ENCODE peak calls at places on chromosomes 5 and 9, in eight cellular contexts. One of them, this sample, is unnamed. For H3K4me1, the result is how much of the 10 kb centered on the place peaks cover.

GRCh38 chr9:118961857-118962256 is 407.4 kb downstream of the BRINP1 start:
- DNase-seq in right atrium auricular region: no peak
- DNase-seq in left ventricle myocardium inferior: no peak
- DNase-seq in A549: peak
- DNase-seq in cardiac muscle cell: no peak
- DNase-seq in keratinocyte: no peak
- DNase-seq in fibroblast of lung: no peak
- DNase-seq in lower lobe of right lung: no peak
- DNase-seq in this sample: no peak

GRCh38 chr5:60613826-60614225 is 86.1 kb downstream of the DEPDC1B start:
- DNase-seq in A549: no peak
- DNase-seq in lower lobe of right lung: no peak
- DNase-seq in cardiac muscle cell: no peak
- DNase-seq in left ventricle myocardium inferior: no peak
- DNase-seq in keratinocyte: no peak
- DNase-seq in fibroblast of lung: no peak
- DNase-seq in right atrium auricular region: no peak
- DNase-seq in this sample: no peak

GRCh38 chr5:178399723-178400115 is 167.1 kb upstream of the PHYKPL start:
- DNase-seq in cardiac muscle cell: no peak
- DNase-seq in fibroblast of lung: no peak
- DNase-seq in right atrium auricular region: no peak
- DNase-seq in A549: no peak
- DNase-seq in left ventricle myocardium inferior: no peak
- DNase-seq in keratinocyte: no peak
- DNase-seq in lower lobe of right lung: peak
- DNase-seq in this sample: no peak

GRCh38 chr5:7321724-7322123 is 74.2 kb upstream of the ADCY2 start:
- DNase-seq in right atrium auricular region: no peak
- DNase-seq in lower lobe of right lung: no peak
- DNase-seq in keratinocyte: peak
- DNase-seq in fibroblast of lung: peak
- DNase-seq in cardiac muscle cell: no peak
- DNase-seq in left ventricle myocardium inferior: no peak
- DNase-seq in A549: no peak
- DNase-seq in this sample: no peak

GRCh38 chr9:75088646-75089368 is 493 bp downstream of the OSTF1 start:
- DNase-seq in keratinocyte: no peak
- DNase-seq in A549: peak
- DNase-seq in right atrium auricular region: peak
- DNase-seq in lower lobe of right lung: peak
- DNase-seq in fibroblast of lung: peak
- DNase-seq in left ventricle myocardium inferior: peak
- DNase-seq in cardiac muscle cell: peak
- DNase-seq in this sample: peak

GRCh38 chr9:129351058-129351641 is 173.1 kb upstream of the IER5L start:
- DNase-seq in keratinocyte: no peak
- DNase-seq in A549: no peak
- DNase-seq in left ventricle myocardium inferior: no peak
- DNase-seq in cardiac muscle cell: peak
- DNase-seq in right atrium auricular region: no peak
- DNase-seq in fibroblast of lung: peak
- DNase-seq in lower lobe of right lung: no peak
- DNase-seq in this sample: no peak

GRCh38 chr9:14993061-14993800 is 83.0 kb upstream of the FREM1 start:
- DNase-seq in lower lobe of right lung: peak
- DNase-seq in fibroblast of lung: peak
- DNase-seq in keratinocyte: no peak
- DNase-seq in A549: peak
- DNase-seq in cardiac muscle cell: peak
- DNase-seq in right atrium auricular region: peak
- DNase-seq in left ventricle myocardium inferior: peak
- DNase-seq in this sample: peak

GRCh38 chr9:90773593-90773992 is 28.0 kb upstream of the SYK start:
- DNase-seq in fibroblast of lung: no peak
- DNase-seq in cardiac muscle cell: no peak
- DNase-seq in keratinocyte: no peak
- DNase-seq in A549: no peak
- DNase-seq in left ventricle myocardium inferior: no peak
- DNase-seq in right atrium auricular region: no peak
- DNase-seq in lower lobe of right lung: no peak
- DNase-seq in this sample: no peak

GRCh38 chr5:41921874-41922273 is 3.2 kb upstream of the FBXO4 start:
- DNase-seq in lower lobe of right lung: no peak
- DNase-seq in keratinocyte: no peak
- DNase-seq in left ventricle myocardium inferior: no peak
- DNase-seq in right atrium auricular region: no peak
- DNase-seq in cardiac muscle cell: peak
- DNase-seq in fibroblast of lung: peak
- DNase-seq in A549: no peak
- DNase-seq in this sample: no peak

GRCh38 chr5:179318193-179318955 is 26.9 kb downstream of the ADAMTS2 start:
- DNase-seq in lower lobe of right lung: no peak
- DNase-seq in left ventricle myocardium inferior: no peak
- DNase-seq in keratinocyte: no peak
- DNase-seq in cardiac muscle cell: no peak
- DNase-seq in right atrium auricular region: no peak
- DNase-seq in A549: no peak
- DNase-seq in fibroblast of lung: no peak
- DNase-seq in this sample: no peak

GRCh38 chr9:35960029-35960655 is 2.2 kb upstream of the OR2S2 start:
- DNase-seq in lower lobe of right lung: no peak
- DNase-seq in A549: no peak
- DNase-seq in fibroblast of lung: peak
- DNase-seq in right atrium auricular region: no peak
- DNase-seq in left ventricle myocardium inferior: no peak
- DNase-seq in keratinocyte: no peak
- DNase-seq in cardiac muscle cell: peak
- DNase-seq in this sample: no peak

GRCh38 chr5:111932628-111933027 is 175.6 kb upstream of the NREP start:
- DNase-seq in right atrium auricular region: no peak
- DNase-seq in A549: no peak
- DNase-seq in fibroblast of lung: no peak
- DNase-seq in lower lobe of right lung: no peak
- DNase-seq in left ventricle myocardium inferior: peak
- DNase-seq in cardiac muscle cell: peak
- DNase-seq in keratinocyte: no peak
- DNase-seq in this sample: no peak

GRCh38 chr9:18566125-18566524 is 92.2 kb downstream of the ADAMTSL1 start:
- DNase-seq in cardiac muscle cell: peak
- DNase-seq in A549: peak
- DNase-seq in left ventricle myocardium inferior: no peak
- DNase-seq in right atrium auricular region: no peak
- DNase-seq in keratinocyte: no peak
- DNase-seq in lower lobe of right lung: no peak
- DNase-seq in fibroblast of lung: peak
- DNase-seq in this sample: no peak

GRCh38 chr9:35835766-35836165 is 6.7 kb downstream of the TMEM8B start:
- DNase-seq in lower lobe of right lung: no peak
- DNase-seq in cardiac muscle cell: no peak
- DNase-seq in A549: no peak
- DNase-seq in fibroblast of lung: no peak
- DNase-seq in right atrium auricular region: no peak
- DNase-seq in keratinocyte: no peak
- DNase-seq in left ventricle myocardium inferior: no peak
- DNase-seq in this sample: no peak

GRCh38 chr5:157459715-157460599 is at the start of gene NIPAL4:
- DNase-seq in A549: peak
- DNase-seq in cardiac muscle cell: no peak
- DNase-seq in left ventricle myocardium inferior: no peak
- DNase-seq in keratinocyte: no peak
- DNase-seq in lower lobe of right lung: no peak
- DNase-seq in right atrium auricular region: no peak
- DNase-seq in fibroblast of lung: no peak
- DNase-seq in this sample: no peak

GRCh38 chr5:69415584-69415958 is 655 bp downstream of the MARVELD2 start:
- DNase-seq in left ventricle myocardium inferior: no peak
- DNase-seq in lower lobe of right lung: no peak
- DNase-seq in keratinocyte: no peak
- DNase-seq in cardiac muscle cell: no peak
- DNase-seq in A549: no peak
- DNase-seq in fibroblast of lung: no peak
- DNase-seq in right atrium auricular region: no peak
- DNase-seq in this sample: no peak

GRCh38 chr5:130243641-130244040 is 339.4 kb downstream of the CHSY3 start:
- DNase-seq in lower lobe of right lung: no peak
- DNase-seq in right atrium auricular region: no peak
- DNase-seq in A549: no peak
- DNase-seq in cardiac muscle cell: no peak
- DNase-seq in fibroblast of lung: no peak
- DNase-seq in keratinocyte: no peak
- DNase-seq in left ventricle myocardium inferior: no peak
- DNase-seq in this sample: no peak

GRCh38 chr9:77019010-77019809 is at the start of gene FOXB2:
- DNase-seq in cardiac muscle cell: no peak
- DNase-seq in right atrium auricular region: no peak
- DNase-seq in fibroblast of lung: no peak
- DNase-seq in A549: no peak
- DNase-seq in keratinocyte: no peak
- DNase-seq in lower lobe of right lung: no peak
- DNase-seq in left ventricle myocardium inferior: no peak
- DNase-seq in this sample: no peak

GRCh38 chr9:77016526-77017504 is 2.6 kb upstream of the FOXB2 start:
- DNase-seq in right atrium auricular region: peak
- DNase-seq in cardiac muscle cell: no peak
- DNase-seq in A549: no peak
- DNase-seq in lower lobe of right lung: no peak
- DNase-seq in keratinocyte: no peak
- DNase-seq in fibroblast of lung: no peak
- DNase-seq in left ventricle myocardium inferior: no peak
- DNase-seq in this sample: no peak

GRCh38 chr9:77016111-77016525 is 3.3 kb upstream of the FOXB2 start:
- DNase-seq in A549: no peak
- DNase-seq in cardiac muscle cell: no peak
- DNase-seq in left ventricle myocardium inferior: no peak
- DNase-seq in right atrium auricular region: peak
- DNase-seq in keratinocyte: no peak
- DNase-seq in fibroblast of lung: no peak
- DNase-seq in lower lobe of right lung: no peak
- DNase-seq in this sample: no peak

GRCh38 chr9:77018058-77019009 is 1.1 kb upstream of the FOXB2 start:
- DNase-seq in A549: no peak
- DNase-seq in right atrium auricular region: peak
- DNase-seq in lower lobe of right lung: no peak
- DNase-seq in fibroblast of lung: no peak
- DNase-seq in cardiac muscle cell: no peak
- DNase-seq in left ventricle myocardium inferior: no peak
- DNase-seq in keratinocyte: no peak
- DNase-seq in this sample: no peak

DNA sequence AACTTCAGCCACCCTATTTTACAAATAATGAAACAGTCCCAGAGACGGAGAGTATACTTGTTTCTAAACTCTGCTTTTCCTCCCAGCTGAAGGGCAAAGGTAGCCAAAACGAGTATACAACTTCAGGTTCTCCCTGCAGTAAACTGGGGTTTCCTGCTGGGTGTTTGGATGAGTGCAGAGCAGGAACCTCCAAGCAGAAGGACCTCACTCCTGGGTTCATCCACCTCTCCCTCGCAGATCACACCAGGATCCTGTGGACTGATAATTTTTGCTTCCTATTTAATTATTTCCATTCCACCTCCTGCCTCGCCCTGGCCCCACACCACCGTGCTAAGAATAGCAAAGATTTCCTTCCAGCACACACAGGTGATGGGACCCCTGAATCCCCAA is 2.0 kb upstream of the FOXB2 start:
- DNase-seq in cardiac muscle cell: no peak
- DNase-seq in left ventricle myocardium inferior: no peak
- DNase-seq in fibroblast of lung: no peak
- DNase-seq in right atrium auricular region: peak
- DNase-seq in keratinocyte: no peak
- DNase-seq in lower lobe of right lung: no peak
- DNase-seq in A549: no peak
- DNase-seq in this sample: no peak
- H3K4me3 ChIP-seq in cardiac muscle cell: no peak
- H3K4me3 ChIP-seq in left ventricle myocardium inferior: no peak
- H3K4me3 ChIP-seq in fibroblast of lung: no peak
- H3K4me3 ChIP-seq in right atrium auricular region: no peak
- H3K4me3 ChIP-seq in keratinocyte: no peak
- H3K4me3 ChIP-seq in lower lobe of right lung: no peak
- H3K4me3 ChIP-seq in A549: no peak
- H3K4me3 ChIP-seq in this sample: no peak

GRCh38 chr5:140293091-140293996 is 9.6 kb downstream of the PFDN1 start:
- DNase-seq in keratinocyte: no peak
- DNase-seq in A549: no peak
- DNase-seq in left ventricle myocardium inferior: no peak
- DNase-seq in cardiac muscle cell: peak
- DNase-seq in lower lobe of right lung: no peak
- DNase-seq in fibroblast of lung: peak
- DNase-seq in right atrium auricular region: no peak
- DNase-seq in this sample: no peak
- H3K4me1 ChIP-seq in keratinocyte: under half
- H3K4me1 ChIP-seq in A549: half or more
- H3K4me1 ChIP-seq in left ventricle myocardium inferior: half or more
- H3K4me1 ChIP-seq in cardiac muscle cell: under half
- H3K4me1 ChIP-seq in lower lobe of right lung: half or more
- H3K4me1 ChIP-seq in fibroblast of lung: under half
- H3K4me1 ChIP-seq in right atrium auricular region: under half
- H3K4me1 ChIP-seq in this sample: under half

GRCh38 chr5:140112685-140113179 is 1.2 kb upstream of the PURA start:
- DNase-seq in right atrium auricular region: no peak
- DNase-seq in fibroblast of lung: no peak
- DNase-seq in A549: no peak
- DNase-seq in lower lobe of right lung: no peak
- DNase-seq in keratinocyte: no peak
- DNase-seq in left ventricle myocardium inferior: no peak
- DNase-seq in cardiac muscle cell: peak
- DNase-seq in this sample: no peak

GRCh38 chr5:140114341-140115185 is 654 bp downstream of the PURA start:
- DNase-seq in cardiac muscle cell: peak
- DNase-seq in right atrium auricular region: peak
- DNase-seq in lower lobe of right lung: peak
- DNase-seq in A549: peak
- DNase-seq in left ventricle myocardium inferior: peak
- DNase-seq in fibroblast of lung: peak
- DNase-seq in keratinocyte: no peak
- DNase-seq in this sample: peak

GRCh38 chr5:140115186-140115500 is 1.2 kb downstream of the PURA start:
- DNase-seq in A549: no peak
- DNase-seq in cardiac muscle cell: no peak
- DNase-seq in keratinocyte: no peak
- DNase-seq in right atrium auricular region: no peak
- DNase-seq in lower lobe of right lung: no peak
- DNase-seq in fibroblast of lung: no peak
- DNase-seq in left ventricle myocardium inferior: no peak
- DNase-seq in this sample: no peak

GRCh38 chr5:140113180-140113698 is 670 bp upstream of the PURA start:
- DNase-seq in keratinocyte: no peak
- DNase-seq in right atrium auricular region: no peak
- DNase-seq in A549: no peak
- DNase-seq in lower lobe of right lung: peak
- DNase-seq in cardiac muscle cell: no peak
- DNase-seq in fibroblast of lung: no peak
- DNase-seq in left ventricle myocardium inferior: peak
- DNase-seq in this sample: no peak

GRCh38 chr5:140113699-140114263 is at the start of gene PURA:
- DNase-seq in right atrium auricular region: peak
- DNase-seq in fibroblast of lung: peak
- DNase-seq in cardiac muscle cell: peak
- DNase-seq in A549: peak
- DNase-seq in left ventricle myocardium inferior: peak
- DNase-seq in keratinocyte: peak
- DNase-seq in lower lobe of right lung: peak
- DNase-seq in this sample: peak
- TF ChIP-seq CTCF in right atrium auricular region: no peak
- TF ChIP-seq CTCF in fibroblast of lung: no peak
- TF ChIP-seq CTCF in cardiac muscle cell: no peak
- TF ChIP-seq CTCF in A549: peak
- TF ChIP-seq CTCF in left ventricle myocardium inferior: no peak
- TF ChIP-seq CTCF in keratinocyte: no peak
- TF ChIP-seq CTCF in lower lobe of right lung: peak
- TF ChIP-seq CTCF in this sample: no peak

GRCh38 chr9:86700601-86701000 is 246.7 kb downstream of the GAS1 start:
- DNase-seq in A549: no peak
- DNase-seq in right atrium auricular region: peak
- DNase-seq in left ventricle myocardium inferior: peak
- DNase-seq in keratinocyte: no peak
- DNase-seq in fibroblast of lung: peak
- DNase-seq in cardiac muscle cell: peak
- DNase-seq in lower lobe of right lung: no peak
- DNase-seq in this sample: no peak
- H3K4me3 ChIP-seq in A549: no peak
- H3K4me3 ChIP-seq in right atrium auricular region: no peak
- H3K4me3 ChIP-seq in left ventricle myocardium inferior: no peak
- H3K4me3 ChIP-seq in keratinocyte: peak
- H3K4me3 ChIP-seq in fibroblast of lung: no peak
- H3K4me3 ChIP-seq in cardiac muscle cell: no peak
- H3K4me3 ChIP-seq in lower lobe of right lung: no peak
- H3K4me3 ChIP-seq in this sample: no peak